ENCODE peak calls at places on chromosomes 4 and X, in five cellular contexts. X is Right ventricle myocardium superior; N is GM12892; Z is activated CD4-positive, alpha-beta T cell treated with anti-CD3 and anti-CD28 coated beads, Interleukin-2, amount 50 U/mL, for 1 hour; E is bronchial epithelial cell. Q is an unnamed sample.
A peak's percentile ranks its signal among the peaks of the same experiment; 100 is the strongest.

GRCh38 chrX:67692246-67692645 is 148.4 kb downstream of the AR start:
- DNase-seq in N (no peak), X (no peak), E (peak; percentile 41), Z (no peak), Q (no peak)

GRCh38 chr4:158016511-158016910 is 156.3 kb downstream of the GASK1B start:
- DNase-seq in N (no peak), E (peak; percentile 17), Z (no peak), X (no peak), Q (no peak)

GRCh38 chr4:89586864-89587263 is 250.1 kb downstream of the SNCA start:
- DNase-seq in E (peak; percentile 39), Z (no peak), X (no peak), N (no peak), Q (no peak)

GRCh38 chr4:143626134-143626859 is 74.2 kb downstream of the FREM3 start:
- DNase-seq in N (no peak), X (peak; percentile 78), E (no peak), Z (no peak), Q (no peak)

GRCh38 chr4:108937066-108937465 is 174.2 kb upstream of the ETNPPL start:
- DNase-seq in N (no peak), E (no peak), Z (no peak), X (no peak), Q (no peak)

GRCh38 chr4:52212751-52213150 is 161.6 kb downstream of the SPATA18 start:
- DNase-seq in N (no peak), E (no peak), X (no peak), Z (no peak), Q (no peak)

GRCh38 chrX:74117962-74118361 is 186.0 kb upstream of the ZCCHC13 start:
- DNase-seq in Z (no peak), N (no peak), X (no peak), E (no peak), Q (no peak)

GRCh38 chr4:65535128-65535527 is 135.2 kb downstream of the EPHA5 start:
- DNase-seq in X (no peak), E (no peak), Z (no peak), N (no peak), Q (no peak)

GRCh38 chr4:152780267-152780811 is 585 bp downstream of the ARFIP1 start:
- DNase-seq in Z (peak; percentile 71), E (no peak), N (no peak), X (no peak), Q (peak; percentile 25)

GRCh38 chr4:140743194-140743931 is 12.8 kb downstream of the TBC1D9 start:
- DNase-seq in E (peak; percentile 49), Z (no peak), N (no peak), X (no peak), Q (no peak)

GRCh38 chr4:155964016-155964891 is 10.6 kb upstream of the CTSO start:
- DNase-seq in E (peak; percentile 28), N (no peak), X (peak; percentile 40), Z (no peak), Q (no peak)

GRCh38 chr4:117264072-117264471 is 178.7 kb upstream of the TRAM1L1 start:
- DNase-seq in X (no peak), N (no peak), Z (no peak), E (no peak), Q (no peak)

GRCh38 chr4:113636877-113637276 is 124.7 kb downstream of the CAMK2D start:
- DNase-seq in Z (peak; percentile 1), N (no peak), E (no peak), X (no peak), Q (no peak)

GRCh38 chr4:123304151-123305021 is 92.2 kb upstream of the SPRY1 start:
- DNase-seq in X (peak; percentile 54), Z (no peak), N (no peak), E (no peak), Q (peak; percentile 28)

GRCh38 chrX:13029831-13030771 is 14.3 kb downstream of the FAM9C start:
- DNase-seq in X (no peak), Z (peak; percentile 14), N (no peak), E (no peak), Q (no peak)

GRCh38 chr4:17502764-17503163 is 9.1 kb downstream of the QDPR start:
- DNase-seq in N (no peak), E (peak; percentile 83), X (no peak), Z (no peak), Q (no peak)

GRCh38 chr4:45621926-45622325 is 501.9 kb downstream of the GABRG1 start:
- DNase-seq in N (no peak), E (peak; percentile 55), Z (no peak), X (no peak), Q (no peak)